ENCODE peak calls at places on chromosome 17, in six cellular contexts. L is OCI-LY7, N is body of pancreas, K is upper lobe of right lung, Z is cerebellum, G is germinal center. M is an unnamed sample.
A peak's percentile ranks its signal among the peaks of the same experiment; 100 is the strongest.

GRCh38 chr17:1286379-1287106 is 7.1 kb downstream of the TRARG1 start:
- DNase-seq in K (no peak), Z (no peak), G (no peak), L (no peak), N (no peak), M (no peak)

GRCh38 chr17:47295037-47295873 is 28.5 kb upstream of the EFCAB13 start:
- DNase-seq in N (no peak), Z (peak; percentile 7), G (no peak), L (no peak), K (no peak), M (peak; percentile 41)

GRCh38 chr17:10099051-10099571 is 99.3 kb downstream of the GAS7 start:
- DNase-seq in Z (no peak), L (no peak), N (no peak), K (no peak), G (no peak), M (no peak)

GRCh38 chr17:39001703-39002637 is 34.8 kb upstream of the FBXO47 start:
- DNase-seq in L (no peak), K (peak; percentile 89), G (no peak), N (peak; percentile 77), Z (no peak), M (no peak)

GRCh38 chr17:7573324-7574080 is 5.9 kb upstream of the CD68 start:
- DNase-seq in G (peak; percentile 92), Z (peak; percentile 93), N (peak; percentile 92), L (peak; percentile 92), K (peak; percentile 95), M (peak; percentile 92)

GRCh38 chr17:64739316-64740058 is 77.4 kb upstream of the SMURF2 start:
- DNase-seq in N (no peak), L (no peak), K (no peak), Z (no peak), G (no peak), M (no peak)

GRCh38 chr17:17917394-17917793 is 54.8 kb downstream of the TOM1L2 start:
- DNase-seq in Z (no peak), L (no peak), G (no peak), N (no peak), K (no peak), M (no peak)

GRCh38 chr17:31917065-31917529 is 15.6 kb upstream of the UTP6 start:
- DNase-seq in N (no peak), Z (no peak), K (peak; percentile 61), L (no peak), G (peak; percentile 35), M (no peak)

GRCh38 chr17:36524428-36524876 is 10.2 kb downstream of the MYO19 start:
- DNase-seq in K (no peak), L (peak; percentile 13), N (no peak), Z (no peak), G (no peak), M (no peak)

GRCh38 chr17:2120550-2121335 is 65.8 kb downstream of the HIC1 start:
- DNase-seq in K (no peak), G (no peak), L (no peak), Z (no peak), N (no peak), M (no peak)

GRCh38 chr17:17935321-17936271 is 36.6 kb downstream of the TOM1L2 start:
- DNase-seq in L (no peak), K (no peak), Z (no peak), G (no peak), N (peak; percentile 65), M (no peak)

GRCh38 chr17:35748979-35749378 is 4.1 kb downstream of the GAS2L2 start:
- DNase-seq in L (no peak), N (no peak), G (no peak), Z (no peak), K (no peak), M (no peak)

GRCh38 chr17:56679148-56679766 is 85.8 kb downstream of the NOG start:
- DNase-seq in Z (peak; percentile 34), K (no peak), N (no peak), G (peak; percentile 22), L (peak; percentile 4), M (no peak)

GRCh38 chr17:5819921-5820685 is 235.8 kb upstream of the NLRP1 start:
- DNase-seq in N (no peak), G (no peak), L (no peak), K (no peak), Z (no peak), M (no peak)

GRCh38 chr17:36632916-36633846 is 31.8 kb downstream of the MRM1 start:
- DNase-seq in Z (no peak), N (no peak), K (no peak), L (no peak), G (no peak), M (no peak)

GRCh38 chr17:28347261-28347891 is 10.0 kb downstream of the POLDIP2 start:
- DNase-seq in G (no peak), N (peak; percentile 39), L (no peak), Z (no peak), K (peak; percentile 60), M (no peak)

GRCh38 chr17:44767493-44767892 is 8.7 kb downstream of the ADAM11 start:
- DNase-seq in N (no peak), Z (no peak), K (no peak), G (no peak), L (peak; percentile 25), M (no peak)

M was measured in dorsolateral prefrontal cortex.